ENCODE peak calls at places on chromosomes 2 and 18, in five cellular contexts. One of them, this sample, is unnamed.

GRCh38 chr2:48369971-48370370 is 160.0 kb upstream of the STON1 start:
- DNase-seq in K562: no peak
- DNase-seq in A549: no peak
- DNase-seq in HepG2: no peak
- DNase-seq in GM12878: no peak
- DNase-seq in this sample: no peak

GRCh38 chr18:73235491-73235890 is 367.7 kb upstream of the NETO1 start:
- DNase-seq in A549: peak; percentile 30
- DNase-seq in K562: no peak
- DNase-seq in HepG2: peak; percentile 2
- DNase-seq in GM12878: peak; percentile 11
- DNase-seq in this sample: peak; percentile 9

GRCh38 chr18:1452821-1453220 is 548.1 kb downstream of the ADCYAP1 start:
- DNase-seq in HepG2: no peak
- DNase-seq in K562: no peak
- DNase-seq in A549: no peak
- DNase-seq in GM12878: no peak
- DNase-seq in this sample: no peak

GRCh38 chr2:154623819-154624218 is 74.7 kb upstream of the KCNJ3 start:
- DNase-seq in K562: peak; percentile 12
- DNase-seq in GM12878: no peak
- DNase-seq in HepG2: peak; percentile 42
- DNase-seq in A549: peak; percentile 56
- DNase-seq in this sample: no peak

GRCh38 chr18:35045121-35045520 is 3.9 kb downstream of the MAPRE2 start:
- DNase-seq in K562: no peak
- DNase-seq in HepG2: no peak
- DNase-seq in A549: no peak
- DNase-seq in GM12878: no peak
- DNase-seq in this sample: no peak

GRCh38 chr2:96551605-96552283 is 15.2 kb downstream of the ARID5A start:
- DNase-seq in HepG2: no peak
- DNase-seq in K562: no peak
- DNase-seq in GM12878: no peak
- DNase-seq in A549: no peak
- DNase-seq in this sample: no peak

GRCh38 chr2:188668017-188668663 is 306.0 kb upstream of the COL3A1 start:
- DNase-seq in HepG2: no peak
- DNase-seq in K562: no peak
- DNase-seq in GM12878: no peak
- DNase-seq in A549: peak; percentile 35
- DNase-seq in this sample: no peak

GRCh38 chr2:234919711-234920110 is 32.1 kb upstream of the SH3BP4 start:
- DNase-seq in A549: no peak
- DNase-seq in HepG2: no peak
- DNase-seq in K562: no peak
- DNase-seq in GM12878: no peak
- DNase-seq in this sample: no peak

GRCh38 chr2:80303825-80304521 is 579 bp downstream of the LRRTM1 start:
- DNase-seq in A549: no peak
- DNase-seq in GM12878: no peak
- DNase-seq in K562: no peak
- DNase-seq in HepG2: no peak
- DNase-seq in this sample: no peak

GRCh38 chr18:79680100-79680879 is 687 bp downstream of the CTDP1 start:
- DNase-seq in A549: peak; percentile 16
- DNase-seq in HepG2: peak; percentile 41
- DNase-seq in GM12878: no peak
- DNase-seq in K562: peak; percentile 63
- DNase-seq in this sample: peak; percentile 55

GRCh38 chr18:79677840-79678239 is 1.8 kb upstream of the CTDP1 start:
- DNase-seq in K562: peak; percentile 8
- DNase-seq in A549: no peak
- DNase-seq in HepG2: no peak
- DNase-seq in GM12878: no peak
- DNase-seq in this sample: no peak

GRCh38 chr18:79678665-79679551 is 695 bp upstream of the CTDP1 start:
- DNase-seq in K562: peak; percentile 96
- DNase-seq in A549: peak; percentile 98
- DNase-seq in HepG2: peak; percentile 97
- DNase-seq in GM12878: peak; percentile 98
- DNase-seq in this sample: peak; percentile 95

GRCh38 chr18:79679552-79680099 is at the start of gene CTDP1:
- DNase-seq in HepG2: peak; percentile 80
- DNase-seq in A549: peak; percentile 94
- DNase-seq in K562: peak; percentile 90
- DNase-seq in GM12878: no peak
- DNase-seq in this sample: peak; percentile 63

DNA sequence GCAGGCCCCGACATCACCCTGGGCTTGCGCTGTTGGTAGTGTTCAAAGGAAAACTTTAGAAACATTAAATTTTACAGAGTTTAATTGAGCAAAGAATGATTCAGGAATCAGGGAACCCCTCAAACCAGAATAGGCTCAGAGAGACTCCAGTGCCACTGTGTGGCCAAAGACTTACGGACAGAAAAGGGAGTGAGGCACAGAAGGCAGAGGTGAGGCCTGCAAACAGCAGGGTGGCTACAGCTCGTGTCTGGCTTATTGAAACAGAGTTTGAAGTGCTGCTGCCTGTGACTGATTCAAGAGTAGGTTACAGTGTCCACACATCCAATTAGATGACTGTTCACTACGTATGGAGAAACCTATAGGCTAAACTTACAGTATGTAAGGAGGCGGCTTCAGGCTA is 2.4 kb upstream of the CTDP1 start:
- DNase-seq in HepG2: no peak
- DNase-seq in A549: no peak
- DNase-seq in K562: peak; percentile 9
- DNase-seq in GM12878: no peak
- DNase-seq in this sample: no peak
- TF ChIP-seq HDAC2 in HepG2: no peak
- TF ChIP-seq HDAC2 in A549: no peak
- TF ChIP-seq HDAC2 in K562: no peak
- TF ChIP-seq HDAC2 in GM12878: no peak
- TF ChIP-seq HDAC2 in this sample: no peak

DNA sequence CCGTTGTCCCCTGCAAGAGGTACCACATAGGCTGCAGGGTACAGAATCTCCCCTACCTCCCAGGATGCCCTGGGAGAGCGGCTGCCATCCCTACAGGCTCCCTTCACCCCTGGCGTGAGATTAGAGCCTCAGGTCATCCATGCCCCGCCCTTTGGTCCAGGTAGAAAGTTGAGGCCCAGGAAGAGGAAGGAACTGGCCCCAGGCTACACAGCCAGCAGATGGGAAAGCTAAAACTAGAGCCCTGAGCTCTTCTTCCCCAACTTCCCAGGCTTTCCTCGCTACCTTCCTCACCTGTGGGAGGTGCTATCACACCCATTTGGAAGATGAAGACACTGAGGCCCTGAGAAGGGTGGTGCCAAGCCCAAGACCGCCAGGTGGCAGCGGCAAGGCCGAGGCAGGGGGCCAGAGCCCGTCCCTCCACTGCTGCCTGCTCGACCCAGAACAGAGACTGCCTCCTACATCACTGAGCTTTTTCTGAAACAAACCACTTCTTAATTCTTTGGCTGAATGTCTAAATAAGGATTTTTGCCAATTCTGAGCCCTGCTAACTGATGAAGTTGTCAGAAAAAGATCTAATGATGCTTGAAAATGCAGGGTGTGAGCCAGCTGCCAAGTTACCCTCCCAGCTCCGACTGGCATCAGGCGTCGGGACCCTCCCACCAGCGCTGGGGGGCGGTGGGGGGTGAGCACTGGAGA is 25.7 kb downstream of the CIB4 start:
- DNase-seq in HepG2: no peak
- DNase-seq in GM12878: no peak
- DNase-seq in A549: peak; percentile 60
- DNase-seq in K562: peak; percentile 13
- DNase-seq in this sample: peak; percentile 36
- TF ChIP-seq HDAC2 in HepG2: no peak
- TF ChIP-seq HDAC2 in GM12878: no peak
- TF ChIP-seq HDAC2 in A549: no peak
- TF ChIP-seq HDAC2 in K562: no peak
- TF ChIP-seq HDAC2 in this sample: no peak

GRCh38 chr2:31381601-31382000 is 32.9 kb downstream of the XDH start:
- DNase-seq in HepG2: no peak
- DNase-seq in K562: no peak
- DNase-seq in A549: no peak
- DNase-seq in GM12878: no peak
- DNase-seq in this sample: no peak

GRCh38 chr2:31384351-31384750 is 30.2 kb downstream of the XDH start:
- DNase-seq in GM12878: no peak
- DNase-seq in HepG2: no peak
- DNase-seq in A549: peak; percentile 89
- DNase-seq in K562: no peak
- DNase-seq in this sample: no peak

GRCh38 chr2:31382452-31383120 is 32.0 kb downstream of the XDH start:
- DNase-seq in GM12878: no peak
- DNase-seq in HepG2: no peak
- DNase-seq in A549: peak; percentile 10
- DNase-seq in K562: no peak
- DNase-seq in this sample: no peak

GRCh38 chr2:31384771-31385276 is 29.7 kb downstream of the XDH start:
- DNase-seq in HepG2: no peak
- DNase-seq in A549: peak; percentile 97
- DNase-seq in GM12878: no peak
- DNase-seq in K562: no peak
- DNase-seq in this sample: no peak

DNA sequence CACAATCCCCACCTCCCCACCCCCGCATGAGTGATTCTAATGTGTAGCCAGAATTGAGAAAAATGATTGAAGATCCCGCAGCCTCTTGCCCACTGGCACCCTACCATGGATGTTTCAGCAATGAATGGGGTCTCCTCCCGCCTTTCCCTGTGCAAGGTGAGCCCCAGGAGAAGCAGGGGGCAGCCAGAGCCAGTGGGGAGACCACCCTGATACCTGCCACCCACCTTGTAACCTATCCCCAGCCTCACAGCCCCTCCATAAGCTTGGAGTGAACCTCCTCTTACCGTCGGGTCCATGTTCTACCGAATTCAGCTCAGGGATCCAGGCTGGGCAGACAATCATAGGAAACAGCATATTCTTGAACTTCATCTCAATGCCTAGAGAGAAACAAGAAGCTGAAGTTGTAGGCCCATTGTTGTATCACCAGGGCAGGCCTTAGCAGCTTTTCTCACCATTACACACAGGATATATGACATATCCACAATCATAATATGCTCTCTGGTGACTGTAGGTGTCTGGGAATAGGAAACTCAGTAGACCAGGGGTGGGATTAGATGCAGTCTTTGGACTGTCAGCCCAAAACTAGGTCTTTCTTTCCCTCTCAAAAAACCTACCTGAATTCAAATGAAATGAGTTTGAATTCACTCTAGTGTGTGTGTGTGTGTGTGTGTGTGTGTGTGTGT is 30.9 kb downstream of the XDH start:
- DNase-seq in A549: peak; percentile 21
- DNase-seq in HepG2: no peak
- DNase-seq in K562: no peak
- DNase-seq in GM12878: no peak
- DNase-seq in this sample: no peak
- TF ChIP-seq HDAC2 in A549: no peak
- TF ChIP-seq HDAC2 in HepG2: no peak
- TF ChIP-seq HDAC2 in K562: no peak
- TF ChIP-seq HDAC2 in GM12878: no peak
- TF ChIP-seq HDAC2 in this sample: no peak

DNA sequence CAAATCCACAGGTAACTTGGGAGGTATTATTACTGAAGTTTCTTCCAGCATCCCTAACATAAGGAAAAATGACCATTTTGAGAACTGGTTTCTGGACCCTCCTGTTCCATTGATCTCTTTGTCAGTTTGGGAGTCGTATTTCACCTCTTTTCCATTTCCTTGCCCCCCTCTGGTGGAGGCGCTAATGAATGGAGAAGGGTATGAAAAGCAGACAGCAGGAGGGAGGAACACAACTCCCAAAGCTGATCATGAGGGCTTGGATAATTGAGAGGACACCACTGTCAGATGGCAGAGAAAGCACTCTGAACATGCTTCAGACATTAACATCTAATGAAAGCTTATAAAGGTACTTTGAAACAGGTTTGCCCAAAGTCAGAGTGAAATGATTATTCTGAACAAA is 56.6 kb upstream of the TLK1 start:
- DNase-seq in HepG2: no peak
- DNase-seq in A549: no peak
- DNase-seq in GM12878: no peak
- DNase-seq in K562: no peak
- DNase-seq in this sample: no peak
- TF ChIP-seq HDAC2 in HepG2: no peak
- TF ChIP-seq HDAC2 in A549: no peak
- TF ChIP-seq HDAC2 in GM12878: no peak
- TF ChIP-seq HDAC2 in K562: no peak
- TF ChIP-seq HDAC2 in this sample: no peak

GRCh38 chr2:148607553-148607952 is 37.0 kb upstream of the EPC2 start:
- DNase-seq in GM12878: no peak
- DNase-seq in A549: no peak
- DNase-seq in HepG2: no peak
- DNase-seq in K562: no peak
- DNase-seq in this sample: no peak

GRCh38 chr2:148599112-148599991 is 45.2 kb upstream of the EPC2 start:
- DNase-seq in HepG2: no peak
- DNase-seq in A549: no peak
- DNase-seq in GM12878: no peak
- DNase-seq in K562: no peak
- DNase-seq in this sample: no peak

GRCh38 chr2:148604927-148605326 is 39.6 kb upstream of the EPC2 start:
- DNase-seq in A549: no peak
- DNase-seq in HepG2: no peak
- DNase-seq in GM12878: no peak
- DNase-seq in K562: no peak
- DNase-seq in this sample: no peak

GRCh38 chr2:148602918-148603561 is 41.5 kb upstream of the EPC2 start:
- DNase-seq in K562: no peak
- DNase-seq in GM12878: no peak
- DNase-seq in A549: no peak
- DNase-seq in HepG2: no peak
- DNase-seq in this sample: no peak

GRCh38 chr2:148603562-148603920 is 41.0 kb upstream of the EPC2 start:
- DNase-seq in HepG2: no peak
- DNase-seq in A549: no peak
- DNase-seq in K562: no peak
- DNase-seq in GM12878: peak; percentile 73
- DNase-seq in this sample: no peak
- TF ChIP-seq HDAC2 in HepG2: no peak
- TF ChIP-seq HDAC2 in A549: no peak
- TF ChIP-seq HDAC2 in K562: no peak
- TF ChIP-seq HDAC2 in GM12878: no peak
- TF ChIP-seq HDAC2 in this sample: no peak

DNA sequence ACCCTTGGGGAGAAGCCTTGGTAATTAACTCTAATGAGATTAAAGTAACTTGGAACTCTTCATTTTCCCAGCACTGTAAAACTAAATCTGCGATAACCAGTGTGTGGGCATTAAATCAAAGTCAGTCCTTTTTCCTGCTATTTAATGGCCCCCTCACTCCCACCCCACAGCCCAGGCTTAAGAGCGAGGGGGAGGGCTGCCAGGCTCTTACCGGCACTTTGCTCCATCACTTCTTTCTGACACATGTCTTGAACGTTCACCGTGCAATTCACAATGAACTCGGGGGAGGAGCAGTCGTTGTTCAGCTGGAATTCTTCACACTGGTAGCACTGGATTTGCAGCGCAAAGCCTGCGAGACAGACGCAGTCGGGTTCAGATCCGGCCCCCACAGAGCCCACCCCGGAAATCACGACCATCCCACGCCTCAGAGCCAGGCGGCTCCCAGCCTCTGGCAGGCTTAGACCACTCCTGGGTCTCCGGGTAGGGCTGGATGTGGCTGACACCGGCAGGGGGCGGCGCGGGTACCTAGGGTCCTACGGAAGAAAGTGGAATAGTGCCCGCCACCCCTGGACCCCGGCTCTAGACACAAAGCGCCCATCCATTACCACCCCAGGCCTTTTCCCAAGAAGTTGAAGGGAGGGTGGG is 1.7 kb downstream of the LYPD1 start:
- DNase-seq in GM12878: no peak
- DNase-seq in A549: peak; percentile 16
- DNase-seq in HepG2: no peak
- DNase-seq in K562: no peak
- DNase-seq in this sample: no peak
- TF ChIP-seq HDAC2 in GM12878: no peak
- TF ChIP-seq HDAC2 in A549: no peak
- TF ChIP-seq HDAC2 in HepG2: no peak
- TF ChIP-seq HDAC2 in K562: no peak
- TF ChIP-seq HDAC2 in this sample: no peak